ENCODE peak calls at places on chromosomes 16 and 17, in five cellular contexts. D is heart right ventricle, H is heart left ventricle, M is psoas muscle, C is tibial nerve. N is an unnamed sample.

GRCh38 chr16:66250686-66251405 is 115.6 kb upstream of the CDH5 start:
- DNase-seq in D (peak), H (peak), M (peak), C (peak), N (no peak)

GRCh38 chr17:27751622-27752490 is 48.5 kb downstream of the NOS2 start:
- DNase-seq in D (no peak), H (no peak), M (no peak), C (no peak), N (no peak)

GRCh38 chr17:78341559-78342437 is 18.1 kb downstream of the SOCS3 start:
- DNase-seq in D (peak), H (peak), M (peak), C (no peak), N (peak)

GRCh38 chr16:57815987-57816745 is 13.9 kb upstream of the KIFC3 start:
- DNase-seq in D (peak), H (peak), M (peak), C (peak), N (peak)

GRCh38 chr16:55552621-55553020 is 13.9 kb upstream of the CAPNS2 start:
- DNase-seq in D (no peak), H (no peak), M (no peak), C (no peak), N (no peak)

GRCh38 chr17:53543363-53543927 is 279.3 kb upstream of the KIF2B start:
- DNase-seq in D (no peak), H (no peak), M (no peak), C (no peak), N (no peak)

GRCh38 chr16:6892961-6893360 is 439.7 kb upstream of the RBFOX1 start:
- DNase-seq in D (no peak), H (no peak), M (no peak), C (no peak), N (no peak)

GRCh38 chr17:49371178-49371834 is 9.3 kb upstream of the ZNF652 start:
- DNase-seq in D (no peak), H (no peak), M (no peak), C (no peak), N (no peak)

GRCh38 chr17:6070895-6071511 is 824 bp downstream of the WSCD1 start:
- DNase-seq in D (peak), H (no peak), M (no peak), C (no peak), N (no peak)

GRCh38 chr16:16027728-16028310 is 78.4 kb downstream of the ABCC1 start:
- DNase-seq in D (no peak), H (no peak), M (no peak), C (no peak), N (no peak)

GRCh38 chr17:74901353-74902145 is 8.1 kb upstream of the FADS6 start:
- DNase-seq in D (no peak), H (no peak), M (no peak), C (no peak), N (no peak)

GRCh38 chr17:80630721-80631120 is 86.1 kb downstream of the RPTOR start:
- DNase-seq in D (no peak), H (no peak), M (no peak), C (no peak), N (no peak)

GRCh38 chr16:27232875-27233605 is 29.7 kb downstream of the KDM8 start:
- DNase-seq in D (no peak), H (no peak), M (no peak), C (no peak), N (no peak)

GRCh38 chr17:81512560-81512983 is at the start of gene ACTG1:
- DNase-seq in D (peak), H (peak), M (peak), C (peak), N (peak)

GRCh38 chr17:71869833-71870545 is 250.8 kb upstream of the SOX9 start:
- DNase-seq in D (no peak), H (no peak), M (no peak), C (no peak), N (no peak)

GRCh38 chr17:64187093-64187895 is 57.4 kb upstream of the ERN1 start:
- DNase-seq in D (no peak), H (no peak), M (no peak), C (no peak), N (no peak)

GRCh38 chr16:22291860-22292692 is 5.1 kb upstream of the POLR3E start:
- DNase-seq in D (no peak), H (no peak), M (no peak), C (no peak), N (no peak)

GRCh38 chr16:72997141-72997542 is 50.8 kb downstream of the ZFHX3 start:
- DNase-seq in D (no peak), H (no peak), M (peak), C (peak), N (peak)

GRCh38 chr16:28865722-28866453 is 2.2 kb downstream of the SH2B1 start:
- DNase-seq in D (no peak), H (no peak), M (no peak), C (no peak), N (no peak)

GRCh38 chr17:72616457-72616856 is 476.0 kb downstream of the SLC39A11 start:
- DNase-seq in D (no peak), H (no peak), M (no peak), C (no peak), N (no peak)

GRCh38 chr17:47687328-47687690 is 6.7 kb upstream of the TBKBP1 start:
- DNase-seq in D (no peak), H (no peak), M (no peak), C (no peak), N (no peak)

GRCh38 chr17:77235370-77236080 is 94.8 kb downstream of the SEC14L1 start:
- DNase-seq in D (no peak), H (peak), M (peak), C (peak), N (no peak)

GRCh38 chr17:81364278-81365147 is 30.7 kb upstream of the BAHCC1 start:
- DNase-seq in D (no peak), H (no peak), M (no peak), C (no peak), N (no peak)

GRCh38 chr16:4303973-4304372 is 11.9 kb upstream of the GLIS2 start:
- DNase-seq in D (no peak), H (no peak), M (no peak), C (no peak), N (no peak)

GRCh38 chr17:28750178-28751047 is 6.6 kb downstream of the TRAF4 start:
- DNase-seq in D (peak), H (peak), M (peak), C (peak), N (peak)

GRCh38 chr17:15782809-15783208 is 50.7 kb downstream of the TBC1D26 start:
- DNase-seq in D (peak), H (peak), M (peak), C (peak), N (no peak)

GRCh38 chr16:85569615-85570212 is 43.4 kb upstream of the GSE1 start:
- DNase-seq in D (no peak), H (no peak), M (no peak), C (no peak), N (peak)

GRCh38 chr17:4583796-4584124 is 569 bp upstream of the SMTNL2 start:
- DNase-seq in D (peak), H (peak), M (no peak), C (no peak), N (no peak)

GRCh38 chr17:57273471-57273870 is 17.1 kb downstream of the MSI2 start:
- DNase-seq in D (no peak), H (no peak), M (no peak), C (no peak), N (no peak)

DNA sequence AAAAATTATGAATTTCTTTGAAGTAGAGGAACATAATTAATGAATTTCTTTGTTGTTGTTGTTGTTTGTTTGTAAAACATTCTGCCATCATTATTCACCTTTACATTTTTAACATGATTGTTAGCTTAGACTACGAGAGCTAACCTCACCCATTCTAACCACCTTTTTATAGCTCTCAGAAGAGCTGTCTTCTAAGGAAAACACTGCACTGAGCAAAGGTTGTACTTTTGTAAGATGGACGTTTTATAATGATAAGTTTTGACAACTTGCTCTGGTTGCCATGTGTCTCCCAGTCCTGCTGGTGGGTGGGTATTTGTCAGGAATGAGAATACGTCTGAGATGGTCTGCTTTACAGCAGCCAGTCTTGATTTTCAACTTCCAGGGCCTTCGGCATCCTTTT is 270.4 kb upstream of the TBX2 start:
- DNase-seq in D (no peak), H (no peak), M (no peak), C (no peak), N (no peak)
- H3K27ac ChIP-seq in D (no peak), H (peak), M (peak), C (peak), N (no peak)

DNA sequence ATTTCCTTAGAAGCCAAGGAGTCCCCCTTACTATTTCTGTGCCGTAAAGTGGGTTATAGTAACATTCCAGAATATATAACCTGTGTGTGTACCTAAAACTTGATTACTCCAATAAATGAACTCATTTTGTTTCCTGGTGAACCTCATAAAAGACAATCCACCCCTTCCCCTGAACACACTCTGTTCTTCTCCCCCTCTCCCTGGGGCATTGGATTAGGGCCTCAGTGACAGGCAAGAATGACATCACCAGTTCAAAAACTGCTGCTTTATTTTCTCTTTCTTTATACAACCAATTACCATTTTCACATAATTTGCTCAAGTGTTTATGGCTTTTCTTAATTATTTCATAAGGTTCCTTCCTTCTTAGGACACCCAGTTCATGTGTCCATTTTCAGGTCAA is 17.4 kb downstream of the AARSD1 start:
- DNase-seq in D (no peak), H (no peak), M (no peak), C (no peak), N (no peak)
- H3K27ac ChIP-seq in D (no peak), H (no peak), M (no peak), C (no peak), N (no peak)

GRCh38 chr16:50497592-50497991 is 50.6 kb upstream of the NKD1 start:
- DNase-seq in D (no peak), H (no peak), M (no peak), C (no peak), N (no peak)
- H3K27ac ChIP-seq in D (no peak), H (no peak), M (no peak), C (no peak), N (no peak)

GRCh38 chr16:74578433-74578832 is 28.5 kb downstream of the GLG1 start:
- DNase-seq in D (no peak), H (no peak), M (no peak), C (no peak), N (no peak)
- H3K27ac ChIP-seq in D (no peak), H (no peak), M (peak), C (no peak), N (no peak)

GRCh38 chr17:40848583-40849235 is 18.3 kb downstream of the KRT12 start:
- DNase-seq in D (no peak), H (no peak), M (no peak), C (no peak), N (no peak)
- H3K27ac ChIP-seq in D (no peak), H (no peak), M (no peak), C (no peak), N (no peak)

GRCh38 chr16:705748-706188 is at the start of gene FBXL16:
- DNase-seq in D (no peak), H (no peak), M (no peak), C (no peak), N (no peak)
- H3K27ac ChIP-seq in D (no peak), H (no peak), M (no peak), C (no peak), N (no peak)

DNA sequence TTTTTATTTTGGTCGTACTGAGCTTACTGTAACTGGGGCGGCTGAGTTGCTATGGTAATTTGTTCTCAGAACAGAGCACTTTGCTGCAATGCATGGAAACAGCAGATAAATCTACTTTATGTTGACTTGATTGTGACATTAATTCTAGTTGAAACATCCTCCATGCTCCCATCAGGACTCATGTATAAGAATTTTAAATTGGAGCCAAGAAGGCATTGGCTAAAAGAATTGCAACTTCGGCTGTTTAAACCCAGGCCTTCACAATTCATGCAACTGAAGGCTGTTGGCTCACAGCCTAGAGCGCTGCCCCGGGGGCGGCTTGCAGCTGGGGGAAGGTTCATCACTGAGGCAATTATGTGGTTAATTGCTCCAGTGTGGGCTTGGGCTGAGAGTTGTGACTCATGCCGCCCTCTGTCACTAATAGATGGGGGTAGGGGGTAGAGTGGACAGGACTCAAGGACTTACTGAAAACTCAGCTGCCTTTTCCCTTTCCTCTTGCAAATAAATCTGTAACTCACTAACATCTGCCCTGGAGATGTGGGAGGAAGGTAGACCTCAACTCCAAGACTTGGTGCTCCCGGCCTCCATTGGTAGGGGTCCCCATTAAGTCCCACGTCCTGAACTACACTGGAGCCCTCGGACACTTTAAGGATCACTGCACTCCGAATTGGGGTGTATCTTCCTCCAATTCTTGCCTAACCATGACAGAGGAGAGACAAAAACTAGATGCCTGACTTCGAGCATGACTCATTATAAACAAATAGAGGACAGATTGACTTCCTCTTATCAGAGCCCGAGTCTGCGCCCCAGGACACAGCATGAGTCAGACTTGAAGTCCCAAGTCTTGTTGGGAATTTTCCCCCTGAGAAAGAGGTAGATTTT is 37.5 kb downstream of the ERCC4 start:
- DNase-seq in D (peak), H (peak), M (peak), C (peak), N (peak)
- H3K27ac ChIP-seq in D (peak), H (peak), M (peak), C (peak), N (peak)

GRCh38 chr17:67600408-67600807 is 117.3 kb upstream of the NOL11 start:
- DNase-seq in D (no peak), H (no peak), M (no peak), C (no peak), N (no peak)

GRCh38 chr17:67605259-67605912 is 112.3 kb upstream of the NOL11 start:
- DNase-seq in D (peak), H (peak), M (peak), C (no peak), N (no peak)

GRCh38 chr17:67601897-67602296 is 115.8 kb upstream of the NOL11 start:
- DNase-seq in D (no peak), H (no peak), M (no peak), C (no peak), N (no peak)

GRCh38 chr17:67602974-67603373 is 114.8 kb upstream of the NOL11 start:
- DNase-seq in D (no peak), H (no peak), M (no peak), C (no peak), N (no peak)

DNA sequence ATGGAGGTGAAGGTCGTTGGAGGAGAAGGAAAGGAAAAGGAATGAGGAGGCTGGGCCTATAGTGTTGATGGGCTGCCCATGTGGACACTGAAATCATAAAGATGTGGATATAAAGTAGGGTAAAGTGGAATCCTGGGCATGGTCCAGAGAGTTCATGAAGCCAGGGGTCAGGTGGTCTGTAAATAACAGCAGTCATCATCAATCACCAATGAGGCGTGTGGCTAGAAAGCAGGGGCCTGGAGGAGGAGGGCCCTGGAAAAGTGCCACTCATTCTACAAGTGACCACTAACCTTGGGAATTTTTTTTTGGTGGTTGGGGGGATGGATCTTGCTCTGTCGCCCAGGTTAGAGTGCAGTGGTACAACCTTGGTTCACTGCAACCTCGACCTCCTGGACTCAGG is 115.3 kb upstream of the NOL11 start:
- DNase-seq in D (no peak), H (no peak), M (no peak), C (no peak), N (no peak)
- H3K27ac ChIP-seq in D (no peak), H (no peak), M (no peak), C (no peak), N (no peak)